ENCODE peak calls at places on chromosomes 16 and 17, in eight cellular contexts. One of them, this sample, is unnamed.

GRCh38 chr17:39213852-39214251 is 11.9 kb downstream of the STAC2 start:
- DNase-seq in stimulated activated CD4-positive, alpha-beta T cell treated with anti-CD3 and anti-CD28 coated beads, Interleukin-15, amount 100 ng/mL, for 48 hours: no peak
- DNase-seq in GM10248: no peak
- DNase-seq in left cardiac atrium: no peak
- DNase-seq in activated CD8-positive, alpha-beta T cell treated with anti-CD3 and anti-CD28 coated beads, Interleukin-2, amount 10 ng/mL, durations not matched to agents 7 days and 5 days: no peak
- DNase-seq in CD8-positive, alpha-beta T cell: no peak
- DNase-seq in HS-27A: no peak
- DNase-seq in psoas muscle: no peak
- DNase-seq in this sample: no peak

GRCh38 chr17:38444151-38444550 is 15.9 kb downstream of the ARHGAP23 start:
- DNase-seq in stimulated activated CD4-positive, alpha-beta T cell treated with anti-CD3 and anti-CD28 coated beads, Interleukin-15, amount 100 ng/mL, for 48 hours: peak
- DNase-seq in GM10248: peak
- DNase-seq in left cardiac atrium: peak
- DNase-seq in activated CD8-positive, alpha-beta T cell treated with anti-CD3 and anti-CD28 coated beads, Interleukin-2, amount 10 ng/mL, durations not matched to agents 7 days and 5 days: peak
- DNase-seq in CD8-positive, alpha-beta T cell: peak
- DNase-seq in HS-27A: no peak
- DNase-seq in psoas muscle: peak
- DNase-seq in this sample: peak

GRCh38 chr16:55759983-55760664 is 72.8 kb downstream of the CES1 start:
- DNase-seq in stimulated activated CD4-positive, alpha-beta T cell treated with anti-CD3 and anti-CD28 coated beads, Interleukin-15, amount 100 ng/mL, for 48 hours: no peak
- DNase-seq in GM10248: no peak
- DNase-seq in left cardiac atrium: no peak
- DNase-seq in activated CD8-positive, alpha-beta T cell treated with anti-CD3 and anti-CD28 coated beads, Interleukin-2, amount 10 ng/mL, durations not matched to agents 7 days and 5 days: no peak
- DNase-seq in CD8-positive, alpha-beta T cell: no peak
- DNase-seq in HS-27A: no peak
- DNase-seq in psoas muscle: peak
- DNase-seq in this sample: no peak

GRCh38 chr17:43409131-43409530 is 10.3 kb downstream of the ARL4D start:
- DNase-seq in stimulated activated CD4-positive, alpha-beta T cell treated with anti-CD3 and anti-CD28 coated beads, Interleukin-15, amount 100 ng/mL, for 48 hours: no peak
- DNase-seq in GM10248: no peak
- DNase-seq in left cardiac atrium: no peak
- DNase-seq in activated CD8-positive, alpha-beta T cell treated with anti-CD3 and anti-CD28 coated beads, Interleukin-2, amount 10 ng/mL, durations not matched to agents 7 days and 5 days: no peak
- DNase-seq in CD8-positive, alpha-beta T cell: no peak
- DNase-seq in HS-27A: no peak
- DNase-seq in psoas muscle: no peak
- DNase-seq in this sample: no peak

GRCh38 chr17:39606434-39607056 is 1.2 kb downstream of the NEUROD2 start:
- DNase-seq in stimulated activated CD4-positive, alpha-beta T cell treated with anti-CD3 and anti-CD28 coated beads, Interleukin-15, amount 100 ng/mL, for 48 hours: no peak
- DNase-seq in GM10248: no peak
- DNase-seq in left cardiac atrium: no peak
- DNase-seq in activated CD8-positive, alpha-beta T cell treated with anti-CD3 and anti-CD28 coated beads, Interleukin-2, amount 10 ng/mL, durations not matched to agents 7 days and 5 days: no peak
- DNase-seq in CD8-positive, alpha-beta T cell: no peak
- DNase-seq in HS-27A: no peak
- DNase-seq in psoas muscle: no peak
- DNase-seq in this sample: no peak

GRCh38 chr17:50511058-50511457 is 2.8 kb downstream of the MYCBPAP start:
- DNase-seq in stimulated activated CD4-positive, alpha-beta T cell treated with anti-CD3 and anti-CD28 coated beads, Interleukin-15, amount 100 ng/mL, for 48 hours: peak
- DNase-seq in GM10248: peak
- DNase-seq in left cardiac atrium: no peak
- DNase-seq in activated CD8-positive, alpha-beta T cell treated with anti-CD3 and anti-CD28 coated beads, Interleukin-2, amount 10 ng/mL, durations not matched to agents 7 days and 5 days: peak
- DNase-seq in CD8-positive, alpha-beta T cell: no peak
- DNase-seq in HS-27A: no peak
- DNase-seq in psoas muscle: no peak
- DNase-seq in this sample: no peak

GRCh38 chr17:13582776-13583414 is 18.8 kb downstream of the HS3ST3A1 start:
- DNase-seq in stimulated activated CD4-positive, alpha-beta T cell treated with anti-CD3 and anti-CD28 coated beads, Interleukin-15, amount 100 ng/mL, for 48 hours: no peak
- DNase-seq in GM10248: no peak
- DNase-seq in left cardiac atrium: no peak
- DNase-seq in activated CD8-positive, alpha-beta T cell treated with anti-CD3 and anti-CD28 coated beads, Interleukin-2, amount 10 ng/mL, durations not matched to agents 7 days and 5 days: no peak
- DNase-seq in CD8-positive, alpha-beta T cell: no peak
- DNase-seq in HS-27A: no peak
- DNase-seq in psoas muscle: no peak
- DNase-seq in this sample: peak

GRCh38 chr17:62705781-62706597 is 78.5 kb downstream of the MRC2 start:
- DNase-seq in stimulated activated CD4-positive, alpha-beta T cell treated with anti-CD3 and anti-CD28 coated beads, Interleukin-15, amount 100 ng/mL, for 48 hours: no peak
- DNase-seq in GM10248: no peak
- DNase-seq in left cardiac atrium: peak
- DNase-seq in activated CD8-positive, alpha-beta T cell treated with anti-CD3 and anti-CD28 coated beads, Interleukin-2, amount 10 ng/mL, durations not matched to agents 7 days and 5 days: no peak
- DNase-seq in CD8-positive, alpha-beta T cell: no peak
- DNase-seq in HS-27A: no peak
- DNase-seq in psoas muscle: no peak
- DNase-seq in this sample: no peak

GRCh38 chr17:16486373-16487250 is 5.4 kb downstream of the LRRC75A start:
- DNase-seq in stimulated activated CD4-positive, alpha-beta T cell treated with anti-CD3 and anti-CD28 coated beads, Interleukin-15, amount 100 ng/mL, for 48 hours: no peak
- DNase-seq in GM10248: no peak
- DNase-seq in left cardiac atrium: peak
- DNase-seq in activated CD8-positive, alpha-beta T cell treated with anti-CD3 and anti-CD28 coated beads, Interleukin-2, amount 10 ng/mL, durations not matched to agents 7 days and 5 days: no peak
- DNase-seq in CD8-positive, alpha-beta T cell: no peak
- DNase-seq in HS-27A: peak
- DNase-seq in psoas muscle: peak
- DNase-seq in this sample: no peak

GRCh38 chr17:17498606-17499301 is 2.6 kb upstream of the RASD1 start:
- DNase-seq in stimulated activated CD4-positive, alpha-beta T cell treated with anti-CD3 and anti-CD28 coated beads, Interleukin-15, amount 100 ng/mL, for 48 hours: no peak
- DNase-seq in GM10248: no peak
- DNase-seq in left cardiac atrium: no peak
- DNase-seq in activated CD8-positive, alpha-beta T cell treated with anti-CD3 and anti-CD28 coated beads, Interleukin-2, amount 10 ng/mL, durations not matched to agents 7 days and 5 days: no peak
- DNase-seq in CD8-positive, alpha-beta T cell: no peak
- DNase-seq in HS-27A: no peak
- DNase-seq in psoas muscle: peak
- DNase-seq in this sample: no peak

GRCh38 chr17:77901476-77901875 is 57.0 kb upstream of the TNRC6C start:
- DNase-seq in stimulated activated CD4-positive, alpha-beta T cell treated with anti-CD3 and anti-CD28 coated beads, Interleukin-15, amount 100 ng/mL, for 48 hours: no peak
- DNase-seq in GM10248: no peak
- DNase-seq in left cardiac atrium: no peak
- DNase-seq in activated CD8-positive, alpha-beta T cell treated with anti-CD3 and anti-CD28 coated beads, Interleukin-2, amount 10 ng/mL, durations not matched to agents 7 days and 5 days: no peak
- DNase-seq in CD8-positive, alpha-beta T cell: no peak
- DNase-seq in HS-27A: no peak
- DNase-seq in psoas muscle: no peak
- DNase-seq in this sample: no peak

GRCh38 chr17:39751637-39752036 is 13.9 kb downstream of the GRB7 start:
- DNase-seq in stimulated activated CD4-positive, alpha-beta T cell treated with anti-CD3 and anti-CD28 coated beads, Interleukin-15, amount 100 ng/mL, for 48 hours: no peak
- DNase-seq in GM10248: no peak
- DNase-seq in left cardiac atrium: no peak
- DNase-seq in activated CD8-positive, alpha-beta T cell treated with anti-CD3 and anti-CD28 coated beads, Interleukin-2, amount 10 ng/mL, durations not matched to agents 7 days and 5 days: no peak
- DNase-seq in CD8-positive, alpha-beta T cell: no peak
- DNase-seq in HS-27A: no peak
- DNase-seq in psoas muscle: no peak
- DNase-seq in this sample: no peak

GRCh38 chr17:75270218-75270965 is 639 bp downstream of the MIF4GD start:
- DNase-seq in stimulated activated CD4-positive, alpha-beta T cell treated with anti-CD3 and anti-CD28 coated beads, Interleukin-15, amount 100 ng/mL, for 48 hours: no peak
- DNase-seq in GM10248: peak
- DNase-seq in left cardiac atrium: peak
- DNase-seq in activated CD8-positive, alpha-beta T cell treated with anti-CD3 and anti-CD28 coated beads, Interleukin-2, amount 10 ng/mL, durations not matched to agents 7 days and 5 days: peak
- DNase-seq in CD8-positive, alpha-beta T cell: peak
- DNase-seq in HS-27A: no peak
- DNase-seq in psoas muscle: peak
- DNase-seq in this sample: peak

GRCh38 chr17:74852237-74853047 is 7.2 kb downstream of the GRIN2C start:
- DNase-seq in stimulated activated CD4-positive, alpha-beta T cell treated with anti-CD3 and anti-CD28 coated beads, Interleukin-15, amount 100 ng/mL, for 48 hours: peak
- DNase-seq in GM10248: peak
- DNase-seq in left cardiac atrium: no peak
- DNase-seq in activated CD8-positive, alpha-beta T cell treated with anti-CD3 and anti-CD28 coated beads, Interleukin-2, amount 10 ng/mL, durations not matched to agents 7 days and 5 days: peak
- DNase-seq in CD8-positive, alpha-beta T cell: peak
- DNase-seq in HS-27A: no peak
- DNase-seq in psoas muscle: no peak
- DNase-seq in this sample: no peak

GRCh38 chr17:83012873-83013778 is 66.3 kb upstream of the METRNL start:
- DNase-seq in stimulated activated CD4-positive, alpha-beta T cell treated with anti-CD3 and anti-CD28 coated beads, Interleukin-15, amount 100 ng/mL, for 48 hours: no peak
- DNase-seq in GM10248: no peak
- DNase-seq in left cardiac atrium: no peak
- DNase-seq in activated CD8-positive, alpha-beta T cell treated with anti-CD3 and anti-CD28 coated beads, Interleukin-2, amount 10 ng/mL, durations not matched to agents 7 days and 5 days: no peak
- DNase-seq in CD8-positive, alpha-beta T cell: no peak
- DNase-seq in HS-27A: peak
- DNase-seq in psoas muscle: no peak
- DNase-seq in this sample: peak

GRCh38 chr16:76970087-76970744 is 220.8 kb upstream of the MON1B start:
- DNase-seq in stimulated activated CD4-positive, alpha-beta T cell treated with anti-CD3 and anti-CD28 coated beads, Interleukin-15, amount 100 ng/mL, for 48 hours: no peak
- DNase-seq in GM10248: no peak
- DNase-seq in left cardiac atrium: no peak
- DNase-seq in activated CD8-positive, alpha-beta T cell treated with anti-CD3 and anti-CD28 coated beads, Interleukin-2, amount 10 ng/mL, durations not matched to agents 7 days and 5 days: no peak
- DNase-seq in CD8-positive, alpha-beta T cell: no peak
- DNase-seq in HS-27A: no peak
- DNase-seq in psoas muscle: no peak
- DNase-seq in this sample: no peak

GRCh38 chr16:55125818-55126385 is 195.2 kb downstream of the IRX5 start:
- DNase-seq in stimulated activated CD4-positive, alpha-beta T cell treated with anti-CD3 and anti-CD28 coated beads, Interleukin-15, amount 100 ng/mL, for 48 hours: no peak
- DNase-seq in GM10248: no peak
- DNase-seq in left cardiac atrium: no peak
- DNase-seq in activated CD8-positive, alpha-beta T cell treated with anti-CD3 and anti-CD28 coated beads, Interleukin-2, amount 10 ng/mL, durations not matched to agents 7 days and 5 days: no peak
- DNase-seq in CD8-positive, alpha-beta T cell: no peak
- DNase-seq in HS-27A: no peak
- DNase-seq in psoas muscle: no peak
- DNase-seq in this sample: no peak

GRCh38 chr17:80758793-80759673 is 214.4 kb downstream of the RPTOR start:
- DNase-seq in stimulated activated CD4-positive, alpha-beta T cell treated with anti-CD3 and anti-CD28 coated beads, Interleukin-15, amount 100 ng/mL, for 48 hours: no peak
- DNase-seq in GM10248: no peak
- DNase-seq in left cardiac atrium: no peak
- DNase-seq in activated CD8-positive, alpha-beta T cell treated with anti-CD3 and anti-CD28 coated beads, Interleukin-2, amount 10 ng/mL, durations not matched to agents 7 days and 5 days: peak
- DNase-seq in CD8-positive, alpha-beta T cell: no peak
- DNase-seq in HS-27A: no peak
- DNase-seq in psoas muscle: no peak
- DNase-seq in this sample: no peak

GRCh38 chr17:67995568-67996191 is 589 bp downstream of the C17orf58 start:
- DNase-seq in stimulated activated CD4-positive, alpha-beta T cell treated with anti-CD3 and anti-CD28 coated beads, Interleukin-15, amount 100 ng/mL, for 48 hours: no peak
- DNase-seq in GM10248: peak
- DNase-seq in left cardiac atrium: peak
- DNase-seq in activated CD8-positive, alpha-beta T cell treated with anti-CD3 and anti-CD28 coated beads, Interleukin-2, amount 10 ng/mL, durations not matched to agents 7 days and 5 days: peak
- DNase-seq in CD8-positive, alpha-beta T cell: peak
- DNase-seq in HS-27A: no peak
- DNase-seq in psoas muscle: peak
- DNase-seq in this sample: peak

GRCh38 chr16:66928702-66929388 is 3.5 kb upstream of the RRAD start:
- DNase-seq in stimulated activated CD4-positive, alpha-beta T cell treated with anti-CD3 and anti-CD28 coated beads, Interleukin-15, amount 100 ng/mL, for 48 hours: no peak
- DNase-seq in GM10248: no peak
- DNase-seq in left cardiac atrium: no peak
- DNase-seq in activated CD8-positive, alpha-beta T cell treated with anti-CD3 and anti-CD28 coated beads, Interleukin-2, amount 10 ng/mL, durations not matched to agents 7 days and 5 days: peak
- DNase-seq in CD8-positive, alpha-beta T cell: no peak
- DNase-seq in HS-27A: no peak
- DNase-seq in psoas muscle: peak
- DNase-seq in this sample: no peak

GRCh38 chr16:62254847-62255246 is 218.6 kb upstream of the CDH8 start:
- DNase-seq in stimulated activated CD4-positive, alpha-beta T cell treated with anti-CD3 and anti-CD28 coated beads, Interleukin-15, amount 100 ng/mL, for 48 hours: no peak
- DNase-seq in GM10248: no peak
- DNase-seq in left cardiac atrium: no peak
- DNase-seq in activated CD8-positive, alpha-beta T cell treated with anti-CD3 and anti-CD28 coated beads, Interleukin-2, amount 10 ng/mL, durations not matched to agents 7 days and 5 days: no peak
- DNase-seq in CD8-positive, alpha-beta T cell: no peak
- DNase-seq in HS-27A: no peak
- DNase-seq in psoas muscle: no peak
- DNase-seq in this sample: no peak

GRCh38 chr17:47729486-47729885 is 3.5 kb upstream of the TBX21 start:
- DNase-seq in stimulated activated CD4-positive, alpha-beta T cell treated with anti-CD3 and anti-CD28 coated beads, Interleukin-15, amount 100 ng/mL, for 48 hours: no peak
- DNase-seq in GM10248: no peak
- DNase-seq in left cardiac atrium: no peak
- DNase-seq in activated CD8-positive, alpha-beta T cell treated with anti-CD3 and anti-CD28 coated beads, Interleukin-2, amount 10 ng/mL, durations not matched to agents 7 days and 5 days: no peak
- DNase-seq in CD8-positive, alpha-beta T cell: no peak
- DNase-seq in HS-27A: no peak
- DNase-seq in psoas muscle: no peak
- DNase-seq in this sample: no peak

GRCh38 chr17:38762231-38762630 is 9.7 kb downstream of the PSMB3 start:
- DNase-seq in stimulated activated CD4-positive, alpha-beta T cell treated with anti-CD3 and anti-CD28 coated beads, Interleukin-15, amount 100 ng/mL, for 48 hours: no peak
- DNase-seq in GM10248: no peak
- DNase-seq in left cardiac atrium: no peak
- DNase-seq in activated CD8-positive, alpha-beta T cell treated with anti-CD3 and anti-CD28 coated beads, Interleukin-2, amount 10 ng/mL, durations not matched to agents 7 days and 5 days: no peak
- DNase-seq in CD8-positive, alpha-beta T cell: no peak
- DNase-seq in HS-27A: no peak
- DNase-seq in psoas muscle: no peak
- DNase-seq in this sample: no peak

GRCh38 chr17:48904428-48904827 is 3.8 kb upstream of the UBE2Z start:
- DNase-seq in stimulated activated CD4-positive, alpha-beta T cell treated with anti-CD3 and anti-CD28 coated beads, Interleukin-15, amount 100 ng/mL, for 48 hours: no peak
- DNase-seq in GM10248: no peak
- DNase-seq in left cardiac atrium: no peak
- DNase-seq in activated CD8-positive, alpha-beta T cell treated with anti-CD3 and anti-CD28 coated beads, Interleukin-2, amount 10 ng/mL, durations not matched to agents 7 days and 5 days: no peak
- DNase-seq in CD8-positive, alpha-beta T cell: no peak
- DNase-seq in HS-27A: no peak
- DNase-seq in psoas muscle: no peak
- DNase-seq in this sample: no peak

GRCh38 chr17:37792787-37793186 is 47.9 kb upstream of the HNF1B start:
- DNase-seq in stimulated activated CD4-positive, alpha-beta T cell treated with anti-CD3 and anti-CD28 coated beads, Interleukin-15, amount 100 ng/mL, for 48 hours: no peak
- DNase-seq in GM10248: no peak
- DNase-seq in left cardiac atrium: no peak
- DNase-seq in activated CD8-positive, alpha-beta T cell treated with anti-CD3 and anti-CD28 coated beads, Interleukin-2, amount 10 ng/mL, durations not matched to agents 7 days and 5 days: no peak
- DNase-seq in CD8-positive, alpha-beta T cell: no peak
- DNase-seq in HS-27A: no peak
- DNase-seq in psoas muscle: no peak
- DNase-seq in this sample: no peak

GRCh38 chr17:290626-291025 is 62.0 kb downstream of the RPH3AL start:
- DNase-seq in stimulated activated CD4-positive, alpha-beta T cell treated with anti-CD3 and anti-CD28 coated beads, Interleukin-15, amount 100 ng/mL, for 48 hours: no peak
- DNase-seq in GM10248: no peak
- DNase-seq in left cardiac atrium: peak
- DNase-seq in activated CD8-positive, alpha-beta T cell treated with anti-CD3 and anti-CD28 coated beads, Interleukin-2, amount 10 ng/mL, durations not matched to agents 7 days and 5 days: no peak
- DNase-seq in CD8-positive, alpha-beta T cell: no peak
- DNase-seq in HS-27A: no peak
- DNase-seq in psoas muscle: no peak
- DNase-seq in this sample: no peak

GRCh38 chr17:46832945-46833839 is 14.7 kb upstream of the WNT3 start:
- DNase-seq in stimulated activated CD4-positive, alpha-beta T cell treated with anti-CD3 and anti-CD28 coated beads, Interleukin-15, amount 100 ng/mL, for 48 hours: no peak
- DNase-seq in GM10248: no peak
- DNase-seq in left cardiac atrium: peak
- DNase-seq in activated CD8-positive, alpha-beta T cell treated with anti-CD3 and anti-CD28 coated beads, Interleukin-2, amount 10 ng/mL, durations not matched to agents 7 days and 5 days: no peak
- DNase-seq in CD8-positive, alpha-beta T cell: no peak
- DNase-seq in HS-27A: no peak
- DNase-seq in psoas muscle: no peak
- DNase-seq in this sample: no peak

GRCh38 chr16:56643080-56643778 is 4.8 kb downstream of the MT1A start:
- DNase-seq in stimulated activated CD4-positive, alpha-beta T cell treated with anti-CD3 and anti-CD28 coated beads, Interleukin-15, amount 100 ng/mL, for 48 hours: peak
- DNase-seq in GM10248: no peak
- DNase-seq in left cardiac atrium: peak
- DNase-seq in activated CD8-positive, alpha-beta T cell treated with anti-CD3 and anti-CD28 coated beads, Interleukin-2, amount 10 ng/mL, durations not matched to agents 7 days and 5 days: peak
- DNase-seq in CD8-positive, alpha-beta T cell: peak
- DNase-seq in HS-27A: no peak
- DNase-seq in psoas muscle: peak
- DNase-seq in this sample: no peak

GRCh38 chr17:65131946-65132345 is 5.2 kb upstream of the RGS9 start:
- DNase-seq in stimulated activated CD4-positive, alpha-beta T cell treated with anti-CD3 and anti-CD28 coated beads, Interleukin-15, amount 100 ng/mL, for 48 hours: no peak
- DNase-seq in GM10248: no peak
- DNase-seq in left cardiac atrium: no peak
- DNase-seq in activated CD8-positive, alpha-beta T cell treated with anti-CD3 and anti-CD28 coated beads, Interleukin-2, amount 10 ng/mL, durations not matched to agents 7 days and 5 days: no peak
- DNase-seq in CD8-positive, alpha-beta T cell: no peak
- DNase-seq in HS-27A: no peak
- DNase-seq in psoas muscle: no peak
- DNase-seq in this sample: peak

GRCh38 chr16:74896389-74897370 is 88.2 kb downstream of the WDR59 start:
- DNase-seq in stimulated activated CD4-positive, alpha-beta T cell treated with anti-CD3 and anti-CD28 coated beads, Interleukin-15, amount 100 ng/mL, for 48 hours: no peak
- DNase-seq in GM10248: no peak
- DNase-seq in left cardiac atrium: no peak
- DNase-seq in activated CD8-positive, alpha-beta T cell treated with anti-CD3 and anti-CD28 coated beads, Interleukin-2, amount 10 ng/mL, durations not matched to agents 7 days and 5 days: no peak
- DNase-seq in CD8-positive, alpha-beta T cell: no peak
- DNase-seq in HS-27A: peak
- DNase-seq in psoas muscle: no peak
- DNase-seq in this sample: peak

GRCh38 chr17:79732804-79733691 is 2.3 kb downstream of the ENPP7 start:
- DNase-seq in stimulated activated CD4-positive, alpha-beta T cell treated with anti-CD3 and anti-CD28 coated beads, Interleukin-15, amount 100 ng/mL, for 48 hours: no peak
- DNase-seq in GM10248: peak
- DNase-seq in left cardiac atrium: no peak
- DNase-seq in activated CD8-positive, alpha-beta T cell treated with anti-CD3 and anti-CD28 coated beads, Interleukin-2, amount 10 ng/mL, durations not matched to agents 7 days and 5 days: peak
- DNase-seq in CD8-positive, alpha-beta T cell: no peak
- DNase-seq in HS-27A: no peak
- DNase-seq in psoas muscle: no peak
- DNase-seq in this sample: no peak

GRCh38 chr17:79041041-79041570 is 17.1 kb downstream of the C1QTNF1 start:
- DNase-seq in stimulated activated CD4-positive, alpha-beta T cell treated with anti-CD3 and anti-CD28 coated beads, Interleukin-15, amount 100 ng/mL, for 48 hours: no peak
- DNase-seq in GM10248: no peak
- DNase-seq in left cardiac atrium: no peak
- DNase-seq in activated CD8-positive, alpha-beta T cell treated with anti-CD3 and anti-CD28 coated beads, Interleukin-2, amount 10 ng/mL, durations not matched to agents 7 days and 5 days: no peak
- DNase-seq in CD8-positive, alpha-beta T cell: no peak
- DNase-seq in HS-27A: no peak
- DNase-seq in psoas muscle: no peak
- DNase-seq in this sample: no peak

This sample was measured in SJSA1.